ENCODE peak calls at places on chromosomes 4 and X, in five cellular contexts. G, D, V, A and H are unnamed samples.

GRCh38 chr4:101230806-101231426 is 116.4 kb downstream of the PPP3CA start:
- DNase-seq in G (no peak), A (no peak), D (peak; percentile 7), V (peak; percentile 48), H (no peak)

GRCh38 chr4:155552180-155552579 is 114.5 kb upstream of the GUCY1A1 start:
- DNase-seq in G (no peak), V (no peak), A (no peak), D (peak; percentile 39), H (no peak)

GRCh38 chr4:13653356-13653755 is 25.8 kb upstream of the BOD1L1 start:
- DNase-seq in D (no peak), G (no peak), A (no peak), V (no peak), H (no peak)

GRCh38 chr4:186823989-186824388 is 100.3 kb upstream of the FAT1 start:
- DNase-seq in V (no peak), G (no peak), D (no peak), A (no peak), H (no peak)

GRCh38 chrX:150919401-150919800 is 20.9 kb upstream of the CD99L2 start:
- DNase-seq in G (no peak), D (no peak), V (no peak), A (no peak), H (no peak)

GRCh38 chrX:51803833-51804232 is 60.6 kb downstream of the GSPT2 start:
- DNase-seq in D (no peak), A (no peak), G (no peak), V (no peak), H (no peak)

GRCh38 chrX:17805120-17805519 is 56.0 kb downstream of the RAI2 start:
- DNase-seq in G (no peak), D (peak; percentile 11), A (no peak), V (peak; percentile 52), H (no peak)

GRCh38 chr4:7320413-7320812 is 114.3 kb downstream of the PSAPL1 start:
- DNase-seq in G (no peak), D (no peak), A (no peak), V (no peak), H (no peak)

GRCh38 chr4:105147226-105148151 is 813 bp downstream of the TET2 start:
- DNase-seq in A (no peak), V (peak; percentile 74), D (peak; percentile 22), G (no peak), H (no peak)

GRCh38 chrX:20218809-20219505 is 47.8 kb downstream of the RPS6KA3 start:
- DNase-seq in V (peak; percentile 9), A (no peak), D (no peak), G (no peak), H (no peak)

GRCh38 chr4:156362581-156362980 is 408.9 kb upstream of the CTSO start:
- DNase-seq in V (no peak), G (no peak), A (no peak), D (peak; percentile 52), H (no peak)

GRCh38 chr4:8238061-8238511 is 31.5 kb upstream of the HTRA3 start:
- DNase-seq in D (no peak), A (no peak), V (no peak), G (no peak), H (peak; percentile 64)

GRCh38 chr4:154877110-154877760 is 96.2 kb downstream of the RBM46 start:
- DNase-seq in A (no peak), D (peak; percentile 27), V (no peak), G (peak; percentile 8), H (peak; percentile 1)

GRCh38 chrX:48936429-48937064 is 17.7 kb upstream of the PIM2 start:
- DNase-seq in V (no peak), A (no peak), G (no peak), D (no peak), H (no peak)

GRCh38 chrX:45851434-45851991 is 650.8 kb upstream of the DIPK2B start:
- DNase-seq in D (peak; percentile 74), V (peak; percentile 83), G (peak; percentile 49), A (peak; percentile 64), H (no peak)

GRCh38 chrX:69145281-69145680 is 20.0 kb downstream of the PJA1 start:
- DNase-seq in A (no peak), G (no peak), D (no peak), V (no peak), H (no peak)

GRCh38 chr4:65007841-65008439 is 598.7 kb upstream of the TECRL start:
- DNase-seq in A (no peak), G (peak; percentile 13), V (peak; percentile 87), D (peak; percentile 86), H (peak; percentile 53)

GRCh38 chr4:71938776-71939175 is 93.0 kb upstream of the NPFFR2 start:
- DNase-seq in A (no peak), D (no peak), V (no peak), G (no peak), H (no peak)

GRCh38 chrX:69140837-69141236 is 24.4 kb downstream of the PJA1 start:
- DNase-seq in D (no peak), A (no peak), G (no peak), V (no peak), H (no peak)

GRCh38 chrX:154531626-154532025 is 15.0 kb downstream of the G6PD start:
- DNase-seq in V (no peak), G (no peak), A (no peak), D (no peak), H (no peak)

GRCh38 chr4:37661643-37662221 is 24.4 kb downstream of the RELL1 start:
- DNase-seq in V (no peak), D (no peak), A (no peak), G (no peak), H (no peak)

GRCh38 chrX:100995469-100995868 is 26.0 kb downstream of the ARL13A start:
- DNase-seq in G (peak; percentile 41), D (peak; percentile 41), A (peak; percentile 74), V (no peak), H (no peak)

GRCh38 chrX:134936542-134936941 is 54.2 kb upstream of the SMIM10 start:
- DNase-seq in V (no peak), D (peak; percentile 64), A (peak; percentile 87), G (no peak), H (no peak)

GRCh38 chrX:50100188-50100587 is 100.6 kb downstream of the AKAP4 start:
- DNase-seq in G (no peak), D (peak; percentile 45), V (peak; percentile 51), A (no peak), H (peak; percentile 17)

GRCh38 chr4:165402375-165402774 is 23.6 kb downstream of the CPE start:
- DNase-seq in A (no peak), G (no peak), V (peak; percentile 17), D (no peak), H (no peak)

GRCh38 chr4:38860788-38861424 is 4.3 kb upstream of the TLR6 start:
- DNase-seq in G (peak; percentile 74), A (no peak), D (peak; percentile 61), V (peak; percentile 94), H (peak; percentile 90)

GRCh38 chr4:54659213-54660144 is 1.7 kb downstream of the KIT start:
- DNase-seq in A (no peak), D (no peak), G (no peak), V (peak; percentile 26), H (no peak)

GRCh38 chr4:143085224-143085623 is 99.5 kb upstream of the USP38 start:
- DNase-seq in V (peak; percentile 11), G (no peak), A (no peak), D (peak; percentile 54), H (no peak)

GRCh38 chrX:67939270-67939669 is 395.4 kb downstream of the AR start:
- DNase-seq in D (no peak), G (no peak), V (no peak), A (no peak), H (no peak)

GRCh38 chrX:153903991-153904957 is at the start of gene AVPR2:
- DNase-seq in D (no peak), G (no peak), V (no peak), A (no peak), H (peak; percentile 14)

GRCh38 chrX:49761481-49761880 is 65.7 kb upstream of the PAGE1 start:
- DNase-seq in V (peak; percentile 37), G (no peak), D (peak; percentile 27), A (no peak), H (peak; percentile 7)

GRCh38 chrX:11478971-11479370 is 185.8 kb downstream of the AMELX start:
- DNase-seq in G (no peak), A (no peak), D (no peak), V (peak; percentile 0), H (no peak)

GRCh38 chr4:126661194-126661593 is 971.6 kb upstream of the INTU start:
- DNase-seq in G (no peak), D (no peak), V (no peak), A (no peak), H (no peak)

GRCh38 chr4:126664839-126665238 is 967.9 kb upstream of the INTU start:
- DNase-seq in G (no peak), D (no peak), V (no peak), A (no peak), H (no peak)
- H3K9me2 ChIP-seq in G (no peaks in the 10 kb centered on the region), D (no peaks in the 10 kb centered on the region), V (no peaks in the 10 kb centered on the region), A (no peaks in the 10 kb centered on the region), H (no peaks in the 10 kb centered on the region)

GRCh38 chr4:184123009-184123408 is 94.7 kb downstream of the ENPP6 start:
- DNase-seq in A (no peak), G (no peak), D (no peak), V (no peak), H (no peak)

GRCh38 chr4:184117662-184118199 is 99.9 kb downstream of the ENPP6 start:
- DNase-seq in G (no peak), V (no peak), D (no peak), A (no peak), H (no peak)

GRCh38 chr4:184115399-184115798 is 102.3 kb downstream of the ENPP6 start:
- DNase-seq in V (no peak), A (no peak), G (no peak), D (no peak), H (no peak)

GRCh38 chr4:184118516-184118915 is 99.2 kb downstream of the ENPP6 start:
- DNase-seq in G (no peak), A (no peak), D (no peak), V (no peak), H (no peak)

GRCh38 chr4:184120549-184121127 is 97.0 kb downstream of the ENPP6 start:
- DNase-seq in A (no peak), D (no peak), G (no peak), V (no peak), H (no peak)
- H3K4me1 ChIP-seq in A (no peaks in the 10 kb centered on the region), D (no peaks in the 10 kb centered on the region), G (no peaks in the 10 kb centered on the region), V (no peaks in the 10 kb centered on the region), H (no peaks in the 10 kb centered on the region)

DNA sequence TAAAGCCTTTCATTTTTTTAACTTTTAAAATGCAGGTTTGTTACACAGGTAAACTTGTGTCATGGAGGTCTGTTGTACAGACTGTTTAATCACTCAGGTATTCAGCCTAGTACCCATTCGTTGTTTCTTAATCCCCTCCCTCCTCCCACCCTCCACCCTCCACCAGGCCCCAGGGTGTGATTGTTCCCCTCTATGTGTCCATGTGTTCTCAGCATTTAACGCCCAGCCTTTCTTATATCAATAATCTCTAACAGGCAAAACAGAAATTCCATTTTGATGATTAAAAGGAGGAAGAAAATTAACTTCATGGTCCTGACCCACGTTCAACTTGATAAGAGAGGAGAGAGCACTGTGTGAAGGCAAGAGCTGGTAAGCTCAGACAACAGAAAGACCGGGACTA is 75.1 kb downstream of the TSPAN5 start:
- DNase-seq in A (peak; percentile 65), D (no peak), G (no peak), V (no peak), H (no peak)
- H3K9me2 ChIP-seq in A (no peaks in the 10 kb centered on the region), D (no peaks in the 10 kb centered on the region), G (no peaks in the 10 kb centered on the region), V (no peaks in the 10 kb centered on the region), H (no peaks in the 10 kb centered on the region)

GRCh38 chrX:71618787-71619186 is 476 bp upstream of the CXCR3 start:
- DNase-seq in A (no peak), D (no peak), G (no peak), V (no peak), H (no peak)
- H3K4me1 ChIP-seq in A (no peaks in the 10 kb centered on the region), D (peaks cover 13% of the 10 kb centered on the region), G (peaks cover 9% of the 10 kb centered on the region), V (no peaks in the 10 kb centered on the region), H (peaks cover 61% of the 10 kb centered on the region)

GRCh38 chrX:21412029-21412428 is 37.8 kb downstream of the CNKSR2 start:
- DNase-seq in V (no peak), D (peak; percentile 28), G (no peak), A (no peak), H (no peak)
- H3K9me2 ChIP-seq in V (no peaks in the 10 kb centered on the region), D (no peaks in the 10 kb centered on the region), G (no peaks in the 10 kb centered on the region), A (no peaks in the 10 kb centered on the region), H (no peaks in the 10 kb centered on the region)